ENCODE peak calls at places on chromosome 6, in eight cellular contexts. One of them, this sample, is unnamed.

GRCh38 chr6:89350281-89351037 is 2.1 kb downstream of the UBE2J1 start:
- DNase-seq in uterus: no peak
- DNase-seq in spleen: no peak
- DNase-seq in heart left ventricle: no peak
- DNase-seq in suprapubic skin: no peak
- DNase-seq in lower leg skin: no peak
- DNase-seq in HCT116: no peak
- DNase-seq in stomach: no peak
- DNase-seq in this sample: no peak

GRCh38 chr6:89944181-89944755 is 50.0 kb downstream of the GJA10 start:
- DNase-seq in uterus: no peak
- DNase-seq in spleen: no peak
- DNase-seq in heart left ventricle: no peak
- DNase-seq in suprapubic skin: no peak
- DNase-seq in lower leg skin: no peak
- DNase-seq in HCT116: no peak
- DNase-seq in stomach: no peak
- DNase-seq in this sample: no peak

GRCh38 chr6:169787797-169788196 is 36.4 kb downstream of the ERMARD start:
- DNase-seq in uterus: no peak
- DNase-seq in spleen: no peak
- DNase-seq in heart left ventricle: no peak
- DNase-seq in suprapubic skin: peak; percentile 3
- DNase-seq in lower leg skin: no peak
- DNase-seq in HCT116: no peak
- DNase-seq in stomach: no peak
- DNase-seq in this sample: peak; percentile 77

GRCh38 chr6:137873273-137873762 is 6.3 kb downstream of the TNFAIP3 start:
- DNase-seq in uterus: peak; percentile 74
- DNase-seq in spleen: no peak
- DNase-seq in heart left ventricle: peak; percentile 74
- DNase-seq in suprapubic skin: peak; percentile 89
- DNase-seq in lower leg skin: peak; percentile 90
- DNase-seq in HCT116: no peak
- DNase-seq in stomach: peak; percentile 78
- DNase-seq in this sample: no peak

GRCh38 chr6:111605100-111605748 is 454 bp downstream of the TRAF3IP2 start:
- DNase-seq in uterus: peak; percentile 89
- DNase-seq in spleen: peak; percentile 85
- DNase-seq in heart left ventricle: peak; percentile 81
- DNase-seq in suprapubic skin: peak; percentile 94
- DNase-seq in lower leg skin: peak; percentile 82
- DNase-seq in HCT116: no peak
- DNase-seq in stomach: peak; percentile 53
- DNase-seq in this sample: no peak

GRCh38 chr6:3159805-3160781 is 2.7 kb upstream of the TUBB2A start:
- DNase-seq in uterus: no peak
- DNase-seq in spleen: peak; percentile 79
- DNase-seq in heart left ventricle: no peak
- DNase-seq in suprapubic skin: peak; percentile 73
- DNase-seq in lower leg skin: peak; percentile 77
- DNase-seq in HCT116: peak; percentile 33
- DNase-seq in stomach: peak; percentile 87
- DNase-seq in this sample: no peak

GRCh38 chr6:163940705-163941470 is 526.4 kb downstream of the QKI start:
- DNase-seq in uterus: no peak
- DNase-seq in spleen: no peak
- DNase-seq in heart left ventricle: no peak
- DNase-seq in suprapubic skin: no peak
- DNase-seq in lower leg skin: no peak
- DNase-seq in HCT116: no peak
- DNase-seq in stomach: no peak
- DNase-seq in this sample: no peak

GRCh38 chr6:35727206-35727934 is 9.5 kb upstream of the ARMC12 start:
- DNase-seq in uterus: peak; percentile 93
- DNase-seq in spleen: no peak
- DNase-seq in heart left ventricle: peak; percentile 90
- DNase-seq in suprapubic skin: peak; percentile 94
- DNase-seq in lower leg skin: peak; percentile 91
- DNase-seq in HCT116: no peak
- DNase-seq in stomach: peak; percentile 76
- DNase-seq in this sample: no peak

GRCh38 chr6:169215201-169215661 is 38.4 kb downstream of the THBS2 start:
- DNase-seq in uterus: no peak
- DNase-seq in spleen: no peak
- DNase-seq in heart left ventricle: no peak
- DNase-seq in suprapubic skin: no peak
- DNase-seq in lower leg skin: peak; percentile 13
- DNase-seq in HCT116: no peak
- DNase-seq in stomach: no peak
- DNase-seq in this sample: peak; percentile 84

GRCh38 chr6:19697744-19698290 is 139.4 kb upstream of the ID4 start:
- DNase-seq in uterus: no peak
- DNase-seq in spleen: no peak
- DNase-seq in heart left ventricle: no peak
- DNase-seq in suprapubic skin: no peak
- DNase-seq in lower leg skin: no peak
- DNase-seq in HCT116: no peak
- DNase-seq in stomach: no peak
- DNase-seq in this sample: no peak

GRCh38 chr6:130937942-130938604 is 110.9 kb downstream of the SMLR1 start:
- DNase-seq in uterus: no peak
- DNase-seq in spleen: no peak
- DNase-seq in heart left ventricle: no peak
- DNase-seq in suprapubic skin: no peak
- DNase-seq in lower leg skin: no peak
- DNase-seq in HCT116: peak; percentile 36
- DNase-seq in stomach: no peak
- DNase-seq in this sample: no peak

GRCh38 chr6:151288711-151289398 is 49.1 kb downstream of the AKAP12 start:
- DNase-seq in uterus: no peak
- DNase-seq in spleen: no peak
- DNase-seq in heart left ventricle: no peak
- DNase-seq in suprapubic skin: no peak
- DNase-seq in lower leg skin: no peak
- DNase-seq in HCT116: no peak
- DNase-seq in stomach: no peak
- DNase-seq in this sample: no peak

GRCh38 chr6:16419636-16420331 is 181.4 kb downstream of the GMPR start:
- DNase-seq in uterus: no peak
- DNase-seq in spleen: no peak
- DNase-seq in heart left ventricle: no peak
- DNase-seq in suprapubic skin: no peak
- DNase-seq in lower leg skin: no peak
- DNase-seq in HCT116: no peak
- DNase-seq in stomach: no peak
- DNase-seq in this sample: no peak

GRCh38 chr6:135869857-135870256 is 18.4 kb downstream of the PDE7B start:
- DNase-seq in uterus: no peak
- DNase-seq in spleen: no peak
- DNase-seq in heart left ventricle: no peak
- DNase-seq in suprapubic skin: no peak
- DNase-seq in lower leg skin: no peak
- DNase-seq in HCT116: no peak
- DNase-seq in stomach: no peak
- DNase-seq in this sample: no peak

GRCh38 chr6:40485300-40485699 is 101.9 kb downstream of the LRFN2 start:
- DNase-seq in uterus: no peak
- DNase-seq in spleen: peak; percentile 22
- DNase-seq in heart left ventricle: no peak
- DNase-seq in suprapubic skin: no peak
- DNase-seq in lower leg skin: no peak
- DNase-seq in HCT116: no peak
- DNase-seq in stomach: no peak
- DNase-seq in this sample: no peak

GRCh38 chr6:125904871-125905270 is 51.7 kb upstream of the HINT3 start:
- DNase-seq in uterus: no peak
- DNase-seq in spleen: no peak
- DNase-seq in heart left ventricle: no peak
- DNase-seq in suprapubic skin: no peak
- DNase-seq in lower leg skin: no peak
- DNase-seq in HCT116: no peak
- DNase-seq in stomach: no peak
- DNase-seq in this sample: no peak

GRCh38 chr6:79946242-79946641 is 1.1 kb downstream of the ELOVL4 start:
- DNase-seq in uterus: no peak
- DNase-seq in spleen: no peak
- DNase-seq in heart left ventricle: no peak
- DNase-seq in suprapubic skin: no peak
- DNase-seq in lower leg skin: no peak
- DNase-seq in HCT116: no peak
- DNase-seq in stomach: no peak
- DNase-seq in this sample: no peak

GRCh38 chr6:17656092-17656491 is 50.6 kb downstream of the NUP153 start:
- DNase-seq in uterus: no peak
- DNase-seq in spleen: no peak
- DNase-seq in heart left ventricle: no peak
- DNase-seq in suprapubic skin: no peak
- DNase-seq in lower leg skin: no peak
- DNase-seq in HCT116: no peak
- DNase-seq in stomach: no peak
- DNase-seq in this sample: no peak
- TF ChIP-seq POLR2A in uterus: no peak
- TF ChIP-seq POLR2A in spleen: no peak
- TF ChIP-seq POLR2A in heart left ventricle: no peak
- TF ChIP-seq POLR2A in suprapubic skin: no peak
- TF ChIP-seq POLR2A in lower leg skin: no peak
- TF ChIP-seq POLR2A in HCT116: no peak
- TF ChIP-seq POLR2A in stomach: no peak
- TF ChIP-seq POLR2A in this sample: no peak

GRCh38 chr6:139927236-139927635 is 552.8 kb upstream of the CITED2 start:
- DNase-seq in uterus: no peak
- DNase-seq in spleen: no peak
- DNase-seq in heart left ventricle: no peak
- DNase-seq in suprapubic skin: no peak
- DNase-seq in lower leg skin: no peak
- DNase-seq in HCT116: no peak
- DNase-seq in stomach: no peak
- DNase-seq in this sample: no peak
- TF ChIP-seq CTCF in uterus: no peak
- TF ChIP-seq CTCF in spleen: no peak
- TF ChIP-seq CTCF in heart left ventricle: no peak
- TF ChIP-seq CTCF in suprapubic skin: no peak
- TF ChIP-seq CTCF in lower leg skin: no peak
- TF ChIP-seq CTCF in HCT116: no peak
- TF ChIP-seq CTCF in stomach: no peak
- TF ChIP-seq CTCF in this sample: no peak

GRCh38 chr6:100463685-100464161 is 998 bp downstream of the SIM1 start:
- DNase-seq in uterus: no peak
- DNase-seq in spleen: no peak
- DNase-seq in heart left ventricle: no peak
- DNase-seq in suprapubic skin: no peak
- DNase-seq in lower leg skin: no peak
- DNase-seq in HCT116: no peak
- DNase-seq in stomach: no peak
- DNase-seq in this sample: no peak
- H3K4me3 ChIP-seq in uterus: no peak overlapping the region
- H3K4me3 ChIP-seq in spleen: no peak overlapping the region
- H3K4me3 ChIP-seq in heart left ventricle: no peak overlapping the region
- H3K4me3 ChIP-seq in suprapubic skin: peak overlapping the region; percentile 46
- H3K4me3 ChIP-seq in lower leg skin: peak overlapping the region; percentile 24
- H3K4me3 ChIP-seq in HCT116: no peak overlapping the region
- H3K4me3 ChIP-seq in stomach: no peak overlapping the region
- H3K4me3 ChIP-seq in this sample: no peak overlapping the region

GRCh38 chr6:11218477-11218826 is 14.0 kb downstream of the NEDD9 start:
- DNase-seq in uterus: no peak
- DNase-seq in spleen: no peak
- DNase-seq in heart left ventricle: no peak
- DNase-seq in suprapubic skin: no peak
- DNase-seq in lower leg skin: no peak
- DNase-seq in HCT116: no peak
- DNase-seq in stomach: no peak
- DNase-seq in this sample: no peak

GRCh38 chr6:11218077-11218392 is 14.4 kb downstream of the NEDD9 start:
- DNase-seq in uterus: no peak
- DNase-seq in spleen: no peak
- DNase-seq in heart left ventricle: no peak
- DNase-seq in suprapubic skin: no peak
- DNase-seq in lower leg skin: no peak
- DNase-seq in HCT116: no peak
- DNase-seq in stomach: no peak
- DNase-seq in this sample: no peak

GRCh38 chr6:11217360-11218076 is 14.9 kb downstream of the NEDD9 start:
- DNase-seq in uterus: no peak
- DNase-seq in spleen: no peak
- DNase-seq in heart left ventricle: no peak
- DNase-seq in suprapubic skin: no peak
- DNase-seq in lower leg skin: no peak
- DNase-seq in HCT116: no peak
- DNase-seq in stomach: peak; percentile 59
- DNase-seq in this sample: no peak

GRCh38 chr6:11221623-11222384 is 10.7 kb downstream of the NEDD9 start:
- DNase-seq in uterus: no peak
- DNase-seq in spleen: no peak
- DNase-seq in heart left ventricle: no peak
- DNase-seq in suprapubic skin: no peak
- DNase-seq in lower leg skin: no peak
- DNase-seq in HCT116: no peak
- DNase-seq in stomach: no peak
- DNase-seq in this sample: no peak

GRCh38 chr6:11218827-11219826 is 13.3 kb downstream of the NEDD9 start:
- DNase-seq in uterus: no peak
- DNase-seq in spleen: no peak
- DNase-seq in heart left ventricle: peak; percentile 81
- DNase-seq in suprapubic skin: no peak
- DNase-seq in lower leg skin: no peak
- DNase-seq in HCT116: no peak
- DNase-seq in stomach: no peak
- DNase-seq in this sample: no peak
- TF ChIP-seq POLR2A in uterus: peak; percentile 63
- TF ChIP-seq POLR2A in spleen: no peak
- TF ChIP-seq POLR2A in heart left ventricle: peak; percentile 44
- TF ChIP-seq POLR2A in suprapubic skin: no peak
- TF ChIP-seq POLR2A in lower leg skin: no peak
- TF ChIP-seq POLR2A in HCT116: no peak
- TF ChIP-seq POLR2A in stomach: no peak
- TF ChIP-seq POLR2A in this sample: no peak

GRCh38 chr6:144344651-144345050 is 59.5 kb downstream of the UTRN start:
- DNase-seq in uterus: no peak
- DNase-seq in spleen: no peak
- DNase-seq in heart left ventricle: no peak
- DNase-seq in suprapubic skin: no peak
- DNase-seq in lower leg skin: no peak
- DNase-seq in HCT116: no peak
- DNase-seq in stomach: no peak
- DNase-seq in this sample: no peak
- TF ChIP-seq CTCF in uterus: no peak
- TF ChIP-seq CTCF in spleen: no peak
- TF ChIP-seq CTCF in heart left ventricle: no peak
- TF ChIP-seq CTCF in suprapubic skin: no peak
- TF ChIP-seq CTCF in lower leg skin: no peak
- TF ChIP-seq CTCF in HCT116: no peak
- TF ChIP-seq CTCF in stomach: no peak
- TF ChIP-seq CTCF in this sample: no peak

DNA sequence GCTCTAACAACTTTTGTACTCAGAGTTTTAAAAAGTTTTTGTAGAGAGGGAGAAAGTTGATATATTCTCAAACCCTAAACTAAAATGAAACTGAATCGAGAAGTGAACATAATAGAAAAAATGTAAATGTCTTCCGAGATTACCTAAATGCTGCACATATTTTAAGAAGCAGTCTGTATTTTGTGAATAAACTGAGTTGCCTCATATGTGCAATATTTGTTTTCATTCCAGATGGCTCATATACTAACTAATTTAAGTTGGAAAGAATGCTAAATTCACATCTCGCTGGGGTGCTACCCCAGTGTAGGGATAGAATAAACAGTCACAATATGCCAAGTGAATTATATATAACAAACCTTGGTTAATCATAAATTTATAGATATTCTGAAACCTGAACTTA is 285.9 kb upstream of the THEMIS start:
- DNase-seq in uterus: no peak
- DNase-seq in spleen: no peak
- DNase-seq in heart left ventricle: no peak
- DNase-seq in suprapubic skin: no peak
- DNase-seq in lower leg skin: no peak
- DNase-seq in HCT116: no peak
- DNase-seq in stomach: no peak
- DNase-seq in this sample: no peak
- H3K4me3 ChIP-seq in uterus: no peak overlapping the region
- H3K4me3 ChIP-seq in spleen: no peak overlapping the region
- H3K4me3 ChIP-seq in heart left ventricle: no peak overlapping the region
- H3K4me3 ChIP-seq in suprapubic skin: no peak overlapping the region
- H3K4me3 ChIP-seq in lower leg skin: no peak overlapping the region
- H3K4me3 ChIP-seq in HCT116: no peak overlapping the region
- H3K4me3 ChIP-seq in stomach: no peak overlapping the region
- H3K4me3 ChIP-seq in this sample: no peak overlapping the region